ENCODE peak calls at places on chromosome 19, in ten cellular contexts. M, K, W, R, E, T, B, D, P and Q are unnamed samples.

GRCh38 chr19:47227347-47228167 is 3.4 kb downstream of the BBC3 start:
- DNase-seq in E (no peak), M (peak; percentile 59), W (peak; percentile 90), B (peak; percentile 90), R (peak; percentile 84), T (peak; percentile 96), D (peak; percentile 95), K (peak; percentile 70), P (peak; percentile 89), Q (peak; percentile 89)

GRCh38 chr19:55179570-55180484 is at the start of gene SYT5:
- DNase-seq in T (peak; percentile 31), M (peak; percentile 53), W (no peak), R (peak; percentile 40), D (peak; percentile 44), B (no peak), P (no peak), E (peak; percentile 77), K (no peak), Q (peak; percentile 88)

GRCh38 chr19:8064866-8065486 is 12.4 kb downstream of the CCL25 start:
- DNase-seq in B (no peak), R (no peak), K (no peak), D (no peak), M (no peak), P (no peak), E (no peak), W (no peak), T (no peak), Q (no peak)

GRCh38 chr19:52670046-52670445 is 31.9 kb upstream of the ZNF83 start:
- DNase-seq in T (no peak), P (no peak), R (no peak), D (no peak), B (no peak), K (peak; percentile 96), M (no peak), E (no peak), W (no peak), Q (no peak)

GRCh38 chr19:3557461-3558248 is at the start of gene MFSD12:
- DNase-seq in E (peak; percentile 94), P (peak; percentile 95), R (peak; percentile 95), B (peak; percentile 75), D (peak; percentile 93), T (peak; percentile 94), K (peak; percentile 87), W (peak; percentile 90), M (peak; percentile 89), Q (peak; percentile 96)

GRCh38 chr19:49447485-49448431 is 3.9 kb downstream of the PIH1D1 start:
- DNase-seq in W (no peak), P (peak; percentile 67), K (no peak), B (no peak), D (no peak), R (no peak), T (no peak), E (peak; percentile 67), M (no peak), Q (peak; percentile 51)

GRCh38 chr19:38263696-38264485 is 482 bp upstream of the SPINT2 start:
- DNase-seq in P (no peak), R (peak; percentile 98), E (no peak), T (peak; percentile 44), B (no peak), M (peak; percentile 97), W (peak; percentile 63), D (peak; percentile 71), K (peak; percentile 86), Q (peak; percentile 78)

GRCh38 chr19:50414850-50415660 is 3.7 kb upstream of the SPIB start:
- DNase-seq in D (peak; percentile 60), T (peak; percentile 74), B (no peak), P (peak; percentile 73), W (peak; percentile 64), M (peak; percentile 88), R (peak; percentile 79), K (peak; percentile 15), E (peak; percentile 42), Q (peak; percentile 93)

GRCh38 chr19:4559569-4559968 is at the start of gene SEMA6B:
- DNase-seq in P (no peak), K (no peak), R (peak; percentile 35), W (peak; percentile 9), B (no peak), M (no peak), E (no peak), T (peak; percentile 74), D (peak; percentile 73), Q (no peak)

DNA sequence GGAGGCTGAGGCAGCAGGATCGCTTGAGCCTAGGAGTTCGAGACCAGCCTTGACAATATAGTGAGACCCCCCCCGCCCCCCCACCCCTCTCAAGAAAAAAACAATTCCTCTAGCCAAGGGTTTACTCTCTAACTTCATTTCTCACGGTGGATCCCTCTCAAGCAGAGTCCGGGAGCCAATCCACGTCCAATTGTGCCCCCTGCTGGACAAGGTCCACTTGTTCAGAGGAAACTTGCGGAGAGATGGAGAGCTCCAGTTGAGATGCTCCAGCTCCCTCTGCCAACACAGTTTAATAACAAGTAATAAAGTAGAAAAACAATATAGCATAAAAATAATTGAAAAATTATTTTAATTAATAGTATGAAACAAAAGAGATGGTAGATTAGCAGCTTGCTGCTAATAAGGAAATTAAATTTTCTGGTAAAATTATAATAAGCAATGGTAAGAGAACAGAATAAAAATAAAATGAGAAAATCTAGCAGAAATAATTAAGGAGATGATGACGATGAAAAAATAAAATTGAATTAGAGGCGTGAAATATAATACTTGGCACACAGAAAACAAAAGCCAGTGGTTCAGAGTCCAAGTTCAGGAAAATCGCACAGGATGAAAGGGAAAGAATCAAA is 14.5 kb upstream of the SIGLEC14 start:
- DNase-seq in W (peak; percentile 77), P (peak; percentile 60), M (peak; percentile 69), T (peak; percentile 92), D (peak; percentile 67), R (peak; percentile 65), B (peak; percentile 45), K (peak; percentile 47), E (peak; percentile 70), Q (peak; percentile 85)
- TF ChIP-seq CTCF in W (peak; percentile 82), P (peak; percentile 11), M (peak; percentile 74), T (peak; percentile 85), D (peak; percentile 51), R (peak; percentile 40), B (peak; percentile 61), K (peak; percentile 69), E (peak; percentile 75), Q (peak; percentile 63)

GRCh38 chr19:41428481-41428859 is 1.3 kb upstream of the B3GNT8 start:
- DNase-seq in B (no peak), T (no peak), W (no peak), K (no peak), R (no peak), M (no peak), E (no peak), D (no peak), P (no peak), Q (no peak)
- TF ChIP-seq CTCF in B (no peak), T (no peak), W (no peak), K (peak; percentile 16), R (no peak), M (no peak), E (no peak), D (no peak), P (no peak), Q (no peak)

GRCh38 chr19:18487576-18488402 is 34.1 kb downstream of the ELL start:
- DNase-seq in E (no peak), K (no peak), B (no peak), M (no peak), R (no peak), P (no peak), T (no peak), W (no peak), D (no peak), Q (no peak)

GRCh38 chr19:18488838-18489626 is 32.8 kb downstream of the ELL start:
- DNase-seq in W (no peak), K (no peak), E (no peak), M (peak; percentile 37), T (no peak), D (no peak), R (peak; percentile 63), B (no peak), P (no peak), Q (peak; percentile 70)

GRCh38 chr19:18489627-18490184 is 32.2 kb downstream of the ELL start:
- DNase-seq in B (no peak), M (no peak), W (no peak), T (no peak), K (no peak), E (no peak), R (no peak), D (no peak), P (no peak), Q (no peak)

GRCh38 chr19:18486746-18487145 is 35.1 kb downstream of the ELL start:
- DNase-seq in R (no peak), P (no peak), E (no peak), K (no peak), W (no peak), M (no peak), B (no peak), T (no peak), D (no peak), Q (no peak)

GRCh38 chr19:18488403-18488723 is 33.5 kb downstream of the ELL start:
- DNase-seq in P (no peak), K (no peak), T (no peak), D (no peak), W (no peak), B (no peak), M (no peak), E (no peak), R (no peak), Q (no peak)
- TF ChIP-seq CTCF in P (no peak), K (peak; percentile 37), T (peak; percentile 21), D (no peak), W (peak; percentile 64), B (peak; percentile 20), M (no peak), E (no peak), R (peak; percentile 33), Q (no peak)

DNA sequence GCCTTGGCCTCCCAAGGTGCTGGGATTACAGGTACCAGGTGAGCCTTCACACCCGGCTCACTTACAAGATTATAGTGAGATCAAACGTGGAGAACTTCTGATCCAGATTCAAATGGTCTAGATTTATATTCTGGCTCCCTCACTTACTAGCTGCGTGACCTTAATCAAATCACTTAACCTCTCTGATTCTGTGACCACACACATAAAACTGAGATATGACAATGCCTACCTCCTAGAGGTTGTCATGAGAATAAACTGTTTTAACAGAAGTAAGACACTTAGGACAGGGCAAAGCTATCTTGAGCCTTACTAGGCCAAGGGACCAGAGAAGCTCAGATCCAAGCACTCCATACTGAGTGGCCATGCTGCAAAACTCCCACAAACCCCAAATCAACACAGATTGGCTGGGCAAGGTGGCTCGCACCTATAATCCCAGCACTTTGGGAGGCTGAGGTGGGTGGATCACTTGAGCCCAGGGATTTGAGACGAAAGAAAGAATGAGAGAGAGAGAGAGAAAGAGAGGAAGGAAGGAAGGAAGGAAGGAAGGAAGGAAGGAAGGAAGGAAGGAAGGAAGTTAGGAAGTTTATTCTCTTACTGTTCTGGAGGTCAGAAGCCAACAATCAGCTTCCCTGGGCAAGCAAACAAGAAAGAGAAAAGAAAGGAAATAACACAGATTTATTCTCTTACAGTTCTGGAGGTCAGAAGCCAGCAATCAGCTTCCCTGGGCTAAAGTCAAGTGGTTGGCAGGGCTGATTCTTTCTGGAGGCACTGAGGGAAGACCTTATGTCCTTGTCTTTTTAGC is 46.1 kb upstream of the MAP3K10 start:
- DNase-seq in E (no peak), D (no peak), R (no peak), K (no peak), T (no peak), M (no peak), B (no peak), W (no peak), P (no peak), Q (no peak)
- TF ChIP-seq CTCF in E (no peak), D (no peak), R (no peak), K (no peak), T (no peak), M (no peak), B (no peak), W (no peak), P (no peak), Q (no peak)

GRCh38 chr19:1364070-1364719 is 19.5 kb upstream of the NDUFS7 start:
- DNase-seq in W (no peak), T (peak; percentile 63), E (no peak), P (no peak), R (no peak), M (no peak), B (no peak), K (no peak), D (no peak), Q (no peak)
- TF ChIP-seq CTCF in W (peak; percentile 45), T (peak; percentile 51), E (peak; percentile 20), P (no peak), R (peak; percentile 8), M (peak; percentile 44), B (no peak), K (peak; percentile 32), D (no peak), Q (peak; percentile 32)